ENCODE peak calls at places on chromosomes 12 and 14, in seven cellular contexts. M, P, R, W, Z, L and X are unnamed samples.

GRCh38 chr12:65827827-65828231 is 3.5 kb downstream of the HMGA2 start:
- DNase-seq in M (no peak), P (no peak), R (no peak), W (no peak), Z (no peak), L (no peak), X (no peak)

GRCh38 chr14:92914087-92914656 is 8.8 kb upstream of the CHGA start:
- DNase-seq in M (no peak), P (no peak), R (peak), W (peak), Z (no peak), L (no peak), X (no peak)

GRCh38 chr14:32230181-32230580 is 27.1 kb upstream of the RNU6-8 start:
- DNase-seq in M (no peak), P (no peak), R (no peak), W (peak), Z (no peak), L (no peak), X (no peak)

GRCh38 chr12:112183591-112184021 is 58.2 kb downstream of the TRAFD1 start:
- DNase-seq in M (no peak), P (no peak), R (no peak), W (no peak), Z (no peak), L (no peak), X (no peak)

GRCh38 chr12:77615331-77615730 is 215.4 kb upstream of the NAV3 start:
- DNase-seq in M (no peak), P (peak), R (no peak), W (peak), Z (no peak), L (no peak), X (no peak)

GRCh38 chr12:106226884-106227640 is 20.8 kb downstream of the CKAP4 start:
- DNase-seq in M (no peak), P (no peak), R (no peak), W (peak), Z (no peak), L (peak), X (no peak)

GRCh38 chr12:6796576-6796975 is 7.2 kb downstream of the CD4 start:
- DNase-seq in M (no peak), P (no peak), R (no peak), W (no peak), Z (no peak), L (no peak), X (no peak)

GRCh38 chr12:130495156-130495555 is 157.5 kb downstream of the PIWIL1 start:
- DNase-seq in M (no peak), P (no peak), R (no peak), W (no peak), Z (no peak), L (no peak), X (no peak)

GRCh38 chr14:100862277-100862676 is 36.4 kb downstream of the MEG3 start:
- DNase-seq in M (peak), P (no peak), R (no peak), W (no peak), Z (no peak), L (no peak), X (no peak)

GRCh38 chr12:19652391-19652790 is 213.1 kb downstream of the AEBP2 start:
- DNase-seq in M (no peak), P (no peak), R (no peak), W (no peak), Z (no peak), L (no peak), X (no peak)

GRCh38 chr12:98578821-98579220 is 14.7 kb upstream of the SLC25A3 start:
- DNase-seq in M (no peak), P (no peak), R (no peak), W (peak), Z (no peak), L (no peak), X (no peak)

GRCh38 chr12:47789141-47789540 is 16.1 kb downstream of the SLC48A1 start:
- DNase-seq in M (no peak), P (no peak), R (no peak), W (no peak), Z (no peak), L (no peak), X (no peak)

GRCh38 chr14:104871145-104871655 is 6.1 kb downstream of the CEP170B start:
- DNase-seq in M (no peak), P (no peak), R (no peak), W (no peak), Z (no peak), L (no peak), X (no peak)

GRCh38 chr14:88168498-88169165 is 154.4 kb downstream of the KCNK10 start:
- DNase-seq in M (no peak), P (peak), R (peak), W (peak), Z (no peak), L (peak), X (no peak)

GRCh38 chr14:71658261-71658860 is 273.9 kb upstream of the RGS6 start:
- DNase-seq in M (no peak), P (no peak), R (no peak), W (peak), Z (no peak), L (no peak), X (no peak)

GRCh38 chr14:36443374-36443773 is 76.7 kb downstream of the NKX2-1 start:
- DNase-seq in M (no peak), P (no peak), R (no peak), W (no peak), Z (no peak), L (no peak), X (no peak)

GRCh38 chr12:116384629-116385485 is 107.4 kb upstream of the MED13L start:
- DNase-seq in M (no peak), P (no peak), R (peak), W (peak), Z (no peak), L (no peak), X (no peak)

DNA sequence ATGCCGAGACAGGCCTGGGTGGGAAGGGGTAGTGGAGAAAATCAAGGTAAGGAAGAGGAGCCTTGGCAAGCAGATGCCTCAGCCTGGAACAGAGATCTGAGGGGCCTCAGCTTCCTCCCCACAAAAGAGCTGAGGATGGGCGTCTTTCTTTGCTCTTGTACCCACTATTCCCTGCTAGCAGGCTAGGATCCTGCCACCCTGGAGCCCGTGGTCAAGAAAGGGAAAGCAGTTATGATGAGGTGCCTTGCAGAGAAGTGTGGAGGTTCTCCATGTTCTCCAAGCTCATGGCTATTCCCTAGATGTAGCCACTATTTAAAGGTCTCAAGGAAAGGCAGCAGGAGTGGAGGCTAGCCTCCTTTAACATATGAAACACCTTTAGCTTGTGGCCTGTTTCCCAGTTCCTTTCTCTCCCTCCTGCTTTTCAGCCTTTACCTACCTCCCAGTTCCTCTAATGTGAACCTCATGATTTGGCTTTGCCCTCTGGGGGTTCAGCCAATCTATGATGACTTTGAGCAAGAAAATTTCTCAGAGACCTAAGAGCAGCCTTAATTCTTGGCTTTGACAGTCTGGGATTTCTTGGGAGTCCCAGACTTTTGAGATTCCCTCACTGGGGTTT is 1.1 kb downstream of the IKZF4 start:
- DNase-seq in M (no peak), P (no peak), R (no peak), W (no peak), Z (no peak), L (no peak), X (no peak)
- H3K4me3 ChIP-seq in M (peak), P (no peak), R (peak), W (peak), Z (peak), L (no peak), X (no peak)

GRCh38 chr12:99620159-99620479 is 27.4 kb upstream of the GARIN6 start:
- DNase-seq in M (no peak), P (no peak), R (no peak), W (no peak), Z (no peak), L (no peak), X (no peak)
- TF ChIP-seq CTCF in M (no peak), P (no peak), R (no peak), W (no peak), Z (no peak), L (peak), X (no peak)

DNA sequence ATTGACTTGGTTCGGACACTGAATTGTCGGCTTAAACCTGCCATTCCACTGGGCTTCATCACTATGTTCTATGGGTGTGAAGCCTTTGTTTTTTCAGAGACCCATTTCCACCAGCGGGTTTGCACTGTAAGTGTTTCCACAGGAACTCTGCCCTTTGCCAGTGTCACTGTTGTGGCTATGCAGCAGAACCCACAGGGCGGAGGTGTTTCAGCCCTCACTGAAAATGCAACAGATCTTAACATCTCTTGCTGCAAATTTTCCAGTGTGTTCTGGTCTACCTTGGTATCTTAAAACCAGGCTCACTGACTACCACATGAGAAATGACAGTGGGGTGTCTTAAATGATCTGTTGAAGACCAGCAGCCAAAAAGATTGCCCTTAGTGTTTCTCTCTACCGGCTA is 21.1 kb downstream of the PRKCH start:
- DNase-seq in M (no peak), P (no peak), R (peak), W (no peak), Z (no peak), L (no peak), X (no peak)
- H3K4me3 ChIP-seq in M (no peak), P (no peak), R (peak), W (no peak), Z (no peak), L (no peak), X (no peak)

GRCh38 chr14:90807060-90807459 is 9.2 kb downstream of the TTC7B start:
- DNase-seq in M (no peak), P (no peak), R (no peak), W (no peak), Z (no peak), L (no peak), X (no peak)
- TF ChIP-seq CTCF in M (no peak), P (no peak), R (no peak), W (no peak), Z (no peak), L (no peak), X (no peak)